ENCODE peak calls at places on chromosomes 13 and 19, in ten cellular contexts. U, P, B, X, Z, H, J, T, M and I are unnamed samples.
A peak's percentile ranks its signal among the peaks of the same experiment; 100 is the strongest.

GRCh38 chr19:12792853-12793289 is 1.6 kb downstream of the JUNB start:
- DNase-seq in U (no peak), P (no peak), B (no peak), X (no peak), Z (no peak), H (no peak), J (no peak), T (no peak), M (no peak), I (no peak)

GRCh38 chr19:58516964-58517833 is 2.4 kb downstream of the ZBTB45 start:
- DNase-seq in U (no peak), P (no peak), B (no peak), X (no peak), Z (no peak), H (no peak), J (no peak), T (no peak), M (no peak), I (no peak)

GRCh38 chr13:82458169-82458568 is 1424.1 kb downstream of the SLITRK1 start:
- DNase-seq in U (no peak), P (no peak), B (no peak), X (no peak), Z (no peak), H (no peak), J (no peak), T (no peak), M (no peak), I (no peak)

GRCh38 chr13:29753593-29754485 is 96.6 kb downstream of the UBL3 start:
- DNase-seq in U (peak; percentile 36), P (peak; percentile 16), B (peak; percentile 48), X (no peak), Z (no peak), H (peak; percentile 19), J (no peak), T (no peak), M (no peak), I (no peak)

GRCh38 chr19:16400911-16401675 is 70.7 kb downstream of the EPS15L1 start:
- DNase-seq in U (no peak), P (peak; percentile 4), B (peak; percentile 46), X (no peak), Z (no peak), H (peak; percentile 40), J (no peak), T (no peak), M (no peak), I (peak; percentile 90)

GRCh38 chr19:57566396-57567256 is 7.0 kb upstream of the ZNF550 start:
- DNase-seq in U (peak; percentile 48), P (peak; percentile 38), B (peak; percentile 48), X (no peak), Z (no peak), H (peak; percentile 42), J (no peak), T (no peak), M (peak; percentile 25), I (no peak)

GRCh38 chr13:66974889-66975288 is 255.2 kb downstream of the PCDH9 start:
- DNase-seq in U (no peak), P (no peak), B (no peak), X (no peak), Z (no peak), H (no peak), J (no peak), T (no peak), M (no peak), I (no peak)

GRCh38 chr19:10262771-10263170 is 8.1 kb upstream of the ICAM1 start:
- DNase-seq in U (no peak), P (peak; percentile 65), B (no peak), X (no peak), Z (no peak), H (no peak), J (no peak), T (no peak), M (no peak), I (no peak)

GRCh38 chr13:109794095-109794494 is 7.7 kb upstream of the IRS2 start:
- DNase-seq in U (no peak), P (no peak), B (no peak), X (no peak), Z (no peak), H (no peak), J (no peak), T (no peak), M (no peak), I (no peak)

GRCh38 chr19:51259348-51260245 is 8.7 kb downstream of the SIGLECL1 start:
- DNase-seq in U (peak; percentile 16), P (peak; percentile 22), B (no peak), X (peak; percentile 26), Z (no peak), H (no peak), J (peak; percentile 15), T (no peak), M (peak; percentile 27), I (peak; percentile 51)

GRCh38 chr19:35104361-35104760 is 11.3 kb upstream of the FXYD3 start:
- DNase-seq in U (no peak), P (no peak), B (no peak), X (no peak), Z (no peak), H (no peak), J (no peak), T (no peak), M (no peak), I (no peak)

GRCh38 chr19:44603201-44603945 is 10.0 kb upstream of the IGSF23 start:
- DNase-seq in U (peak; percentile 90), P (peak; percentile 99), B (peak; percentile 92), X (no peak), Z (peak; percentile 67), H (peak; percentile 73), J (peak; percentile 53), T (peak; percentile 90), M (no peak), I (no peak)

GRCh38 chr19:48470856-48471255 is 1.7 kb downstream of the CYTH2 start:
- DNase-seq in U (no peak), P (no peak), B (no peak), X (no peak), Z (no peak), H (no peak), J (no peak), T (no peak), M (no peak), I (no peak)

GRCh38 chr13:80338781-80339577 is 1.9 kb downstream of the SPRY2 start:
- DNase-seq in U (peak; percentile 90), P (peak; percentile 88), B (peak; percentile 88), X (peak; percentile 63), Z (peak; percentile 67), H (peak; percentile 84), J (peak; percentile 78), T (peak; percentile 47), M (peak; percentile 86), I (peak; percentile 78)

GRCh38 chr13:80340643-80341097 is 256 bp downstream of the SPRY2 start:
- DNase-seq in U (peak; percentile 72), P (peak; percentile 70), B (peak; percentile 64), X (peak; percentile 39), Z (no peak), H (peak; percentile 67), J (peak; percentile 53), T (no peak), M (no peak), I (no peak)

GRCh38 chr13:80341098-80341701 is at the start of gene SPRY2:
- DNase-seq in U (peak; percentile 98), P (peak; percentile 96), B (peak; percentile 95), X (peak; percentile 91), Z (peak; percentile 86), H (peak; percentile 98), J (peak; percentile 94), T (peak; percentile 81), M (peak; percentile 97), I (peak; percentile 96)

GRCh38 chr13:80339841-80340642 is 884 bp downstream of the SPRY2 start:
- DNase-seq in U (peak; percentile 57), P (peak; percentile 42), B (peak; percentile 39), X (peak; percentile 36), Z (no peak), H (peak; percentile 37), J (peak; percentile 56), T (no peak), M (peak; percentile 59), I (peak; percentile 30)

GRCh38 chr13:80339578-80339840 is 1.4 kb downstream of the SPRY2 start:
- DNase-seq in U (no peak), P (no peak), B (peak; percentile 39), X (no peak), Z (no peak), H (peak; percentile 70), J (no peak), T (no peak), M (no peak), I (no peak)
- H3K4me3 ChIP-seq in U (peak overlapping the region; percentile 88), P (peak overlapping the region; percentile 88), B (peak overlapping the region; percentile 95), X (peak overlapping the region; percentile 96), Z (peak overlapping the region; percentile 89), H (peak overlapping the region; percentile 95), J (peak overlapping the region; percentile 87), T (peak overlapping the region; percentile 91), M (peak overlapping the region; percentile 98), I (peak overlapping the region; percentile 83)

GRCh38 chr13:55517312-55517711 is 1623.4 kb upstream of the PRR20A start:
- DNase-seq in U (no peak), P (no peak), B (no peak), X (no peak), Z (no peak), H (no peak), J (no peak), T (no peak), M (no peak), I (no peak)
- TF ChIP-seq CTCF in U (no peak), P (no peak), B (no peak), X (no peak), Z (no peak), H (no peak), J (no peak), T (no peak), M (no peak), I (no peak)

GRCh38 chr13:94712287-94712811 is at the start of gene SOX21:
- DNase-seq in U (peak; percentile 10), P (no peak), B (no peak), X (no peak), Z (no peak), H (no peak), J (no peak), T (no peak), M (no peak), I (no peak)
- H3K4me3 ChIP-seq in U (no peak within 1 kb of the TSS), P (no peak within 1 kb of the TSS), B (peak within 1 kb of the TSS; percentile 43), X (peak within 1 kb of the TSS; percentile 29), Z (no peak within 1 kb of the TSS), H (peak within 1 kb of the TSS; percentile 27), J (peak within 1 kb of the TSS; percentile 32), T (no peak within 1 kb of the TSS), M (peak within 1 kb of the TSS; percentile 41), I (peak within 1 kb of the TSS; percentile 60)

GRCh38 chr19:33437351-33438015 is 64.0 kb downstream of the CEBPG start:
- DNase-seq in U (no peak), P (no peak), B (no peak), X (no peak), Z (no peak), H (no peak), J (no peak), T (no peak), M (no peak), I (peak; percentile 25)

GRCh38 chr19:33435706-33436359 is 62.3 kb downstream of the CEBPG start:
- DNase-seq in U (no peak), P (no peak), B (no peak), X (no peak), Z (no peak), H (no peak), J (no peak), T (no peak), M (no peak), I (no peak)

GRCh38 chr19:33438016-33438671 is 64.6 kb downstream of the CEBPG start:
- DNase-seq in U (no peak), P (peak; percentile 10), B (peak; percentile 13), X (no peak), Z (no peak), H (peak; percentile 26), J (peak; percentile 23), T (no peak), M (no peak), I (peak; percentile 50)

GRCh38 chr19:33434886-33435705 is 61.6 kb downstream of the CEBPG start:
- DNase-seq in U (peak; percentile 48), P (peak; percentile 32), B (peak; percentile 17), X (no peak), Z (no peak), H (peak; percentile 37), J (no peak), T (no peak), M (no peak), I (no peak)

GRCh38 chr19:33436360-33437345 is 63.1 kb downstream of the CEBPG start:
- DNase-seq in U (no peak), P (no peak), B (no peak), X (no peak), Z (no peak), H (no peak), J (no peak), T (no peak), M (no peak), I (no peak)
- TF ChIP-seq CTCF in U (no peak), P (no peak), B (no peak), X (no peak), Z (no peak), H (no peak), J (no peak), T (no peak), M (no peak), I (no peak)